ENCODE peak calls at places on chromosome 9, in ten cellular contexts. O, V, U, C, L, Y, T, N, R and M are unnamed samples.
A peak's percentile ranks its signal among the peaks of the same experiment; 100 is the strongest.

GRCh38 chr9:38720083-38720755 is at the start of gene FAM240B:
- DNase-seq in O (no peak), V (no peak), U (no peak), C (no peak), L (no peak), Y (no peak), T (no peak), N (no peak), R (no peak), M (no peak)

GRCh38 chr9:130893250-130894101 is 3.1 kb downstream of the QRFP start:
- DNase-seq in O (peak; percentile 84), V (no peak), U (peak; percentile 9), C (no peak), L (no peak), Y (no peak), T (peak; percentile 68), N (no peak), R (no peak), M (no peak)

GRCh38 chr9:7042124-7042523 is 284.4 kb downstream of the KDM4C start:
- DNase-seq in O (no peak), V (no peak), U (peak; percentile 59), C (no peak), L (no peak), Y (no peak), T (no peak), N (no peak), R (no peak), M (peak; percentile 53)

GRCh38 chr9:127323393-127323792 is 58.8 kb downstream of the GARNL3 start:
- DNase-seq in O (no peak), V (no peak), U (no peak), C (no peak), L (no peak), Y (no peak), T (no peak), N (no peak), R (no peak), M (no peak)

GRCh38 chr9:26131891-26132290 is 453.6 kb upstream of the TUSC1 start:
- DNase-seq in O (no peak), V (no peak), U (no peak), C (no peak), L (no peak), Y (peak; percentile 58), T (no peak), N (peak; percentile 23), R (peak; percentile 30), M (no peak)

GRCh38 chr9:70480405-70480980 is 66.0 kb upstream of the KLF9 start:
- DNase-seq in O (peak; percentile 30), V (no peak), U (peak; percentile 60), C (no peak), L (no peak), Y (peak; percentile 99), T (peak; percentile 94), N (peak; percentile 98), R (peak; percentile 92), M (peak; percentile 17)

GRCh38 chr9:115263731-115264130 is 145.8 kb upstream of the TNC start:
- DNase-seq in O (no peak), V (no peak), U (peak; percentile 57), C (no peak), L (no peak), Y (peak; percentile 74), T (no peak), N (peak; percentile 33), R (no peak), M (no peak)

GRCh38 chr9:134571326-134571871 is 70.2 kb upstream of the COL5A1 start:
- DNase-seq in O (no peak), V (no peak), U (no peak), C (no peak), L (no peak), Y (no peak), T (no peak), N (no peak), R (no peak), M (no peak)

GRCh38 chr9:96555567-96556386 is 63.9 kb downstream of the CDC14B start:
- DNase-seq in O (no peak), V (no peak), U (no peak), C (no peak), L (no peak), Y (peak; percentile 51), T (no peak), N (peak; percentile 31), R (no peak), M (no peak)

GRCh38 chr9:119544492-119544891 is 175.3 kb upstream of the BRINP1 start:
- DNase-seq in O (no peak), V (no peak), U (no peak), C (no peak), L (no peak), Y (no peak), T (no peak), N (no peak), R (no peak), M (no peak)

GRCh38 chr9:81592890-81593271 is 96.5 kb downstream of the TLE1 start:
- DNase-seq in O (no peak), V (no peak), U (no peak), C (no peak), L (no peak), Y (no peak), T (peak; percentile 60), N (no peak), R (no peak), M (no peak)

GRCh38 chr9:109751253-109751652 is 28.7 kb upstream of the PALM2AKAP2 start:
- DNase-seq in O (no peak), V (no peak), U (no peak), C (no peak), L (no peak), Y (no peak), T (no peak), N (no peak), R (no peak), M (no peak)

GRCh38 chr9:29332789-29333188 is 1759.5 kb upstream of the C9orf72 start:
- DNase-seq in O (no peak), V (no peak), U (peak; percentile 86), C (no peak), L (no peak), Y (peak; percentile 80), T (no peak), N (peak; percentile 29), R (peak; percentile 53), M (peak; percentile 38)

GRCh38 chr9:13110766-13111400 is 168.6 kb downstream of the MPDZ start:
- DNase-seq in O (no peak), V (no peak), U (peak; percentile 72), C (no peak), L (no peak), Y (peak; percentile 69), T (peak; percentile 46), N (peak; percentile 57), R (no peak), M (no peak)

GRCh38 chr9:17462869-17463464 is 115.9 kb upstream of the SH3GL2 start:
- DNase-seq in O (peak; percentile 12), V (peak; percentile 25), U (peak; percentile 63), C (no peak), L (peak; percentile 21), Y (peak; percentile 81), T (no peak), N (peak; percentile 63), R (peak; percentile 45), M (peak; percentile 27)

GRCh38 chr9:134286513-134287245 is 39.6 kb upstream of the RXRA start:
- DNase-seq in O (peak; percentile 63), V (no peak), U (no peak), C (no peak), L (no peak), Y (no peak), T (no peak), N (no peak), R (no peak), M (no peak)

GRCh38 chr9:122097679-122098315 is 4.7 kb upstream of the TTLL11 start:
- DNase-seq in O (no peak), V (no peak), U (no peak), C (no peak), L (no peak), Y (no peak), T (no peak), N (no peak), R (no peak), M (no peak)

GRCh38 chr9:131049829-131050715 is 41.1 kb downstream of the LAMC3 start:
- DNase-seq in O (no peak), V (no peak), U (no peak), C (no peak), L (no peak), Y (no peak), T (no peak), N (no peak), R (no peak), M (no peak)

GRCh38 chr9:29449294-29449693 is 1876.0 kb upstream of the C9orf72 start:
- DNase-seq in O (no peak), V (no peak), U (no peak), C (no peak), L (no peak), Y (no peak), T (no peak), N (no peak), R (no peak), M (no peak)

GRCh38 chr9:115367321-115367720 is 249.4 kb upstream of the TNC start:
- DNase-seq in O (no peak), V (no peak), U (no peak), C (no peak), L (no peak), Y (no peak), T (no peak), N (peak; percentile 29), R (no peak), M (peak; percentile 46)

GRCh38 chr9:93996863-93997262 is 41.7 kb upstream of the BARX1 start:
- DNase-seq in O (no peak), V (no peak), U (no peak), C (no peak), L (no peak), Y (no peak), T (no peak), N (peak; percentile 5), R (no peak), M (no peak)

GRCh38 chr9:5099466-5099865 is 86.0 kb downstream of the INSL6 start:
- DNase-seq in O (no peak), V (no peak), U (no peak), C (no peak), L (no peak), Y (no peak), T (no peak), N (no peak), R (no peak), M (no peak)